ENCODE peak calls at places on chromosomes 3 and 15, in six cellular contexts. K is suprapubic skin; L is LoVo; I is iris pigment epithelial cell; H is globus pallidus; M is stimulated activated CD8-positive, alpha-beta memory T cell treated with anti-CD3 and anti-CD28 coated beads, Interleukin-15, amount 100 ng/mL, for 1 hour. Y is an unnamed sample.

GRCh38 chr3:61669676-61670299 is 108.4 kb downstream of the PTPRG start:
- DNase-seq in I (no peak), H (no peak), L (peak; percentile 29), K (no peak), M (no peak), Y (no peak)

GRCh38 chr3:71066356-71066755 is 517.2 kb downstream of the FOXP1 start:
- DNase-seq in K (no peak), M (no peak), L (no peak), I (no peak), H (no peak), Y (no peak)

GRCh38 chr3:26522919-26523318 is 99.7 kb upstream of the LRRC3B start:
- DNase-seq in M (no peak), K (no peak), H (no peak), L (no peak), I (no peak), Y (no peak)

GRCh38 chr3:149390316-149390715 is 12.9 kb upstream of the TM4SF1 start:
- DNase-seq in H (no peak), I (no peak), L (no peak), K (no peak), M (no peak), Y (no peak)

GRCh38 chr15:58407366-58407765 is 24.4 kb upstream of the LIPC start:
- DNase-seq in K (no peak), H (peak; percentile 95), I (no peak), L (no peak), M (no peak), Y (no peak)

GRCh38 chr3:197522881-197523342 is 32.9 kb downstream of the BDH1 start:
- DNase-seq in I (peak; percentile 55), M (no peak), K (no peak), H (no peak), L (no peak), Y (no peak)

GRCh38 chr3:101867521-101867920 is 18.2 kb downstream of the NFKBIZ start:
- DNase-seq in M (no peak), I (no peak), H (no peak), K (no peak), L (no peak), Y (no peak)

GRCh38 chr3:133821767-133822638 is 16.4 kb downstream of the SRPRB start:
- DNase-seq in H (peak; percentile 26), K (no peak), I (peak; percentile 47), M (no peak), L (peak; percentile 53), Y (no peak)

GRCh38 chr3:171351676-171352075 is 108.5 kb downstream of the TNIK start:
- DNase-seq in I (peak; percentile 84), H (no peak), K (no peak), M (no peak), L (peak; percentile 39), Y (no peak)

GRCh38 chr15:65824031-65824743 is 32.1 kb upstream of the DENND4A start:
- DNase-seq in I (peak; percentile 74), L (peak; percentile 74), H (peak; percentile 68), K (no peak), M (no peak), Y (peak; percentile 80)

GRCh38 chr3:193030276-193030675 is 112.6 kb upstream of the MB21D2 start:
- DNase-seq in H (no peak), M (no peak), K (no peak), L (no peak), I (peak; percentile 73), Y (no peak)